ENCODE peak calls at places on chromosome 20, in eight cellular contexts. One of them, this sample, is unnamed.

GRCh38 chr20:10090588-10091166 is 55.9 kb downstream of the ANKEF1 start:
- DNase-seq in mucosa of descending colon: no peak
- DNase-seq in PC-9: peak; percentile 47
- DNase-seq in hepatocyte: peak; percentile 75
- DNase-seq in testis: peak; percentile 70
- DNase-seq in heart left ventricle: peak; percentile 49
- DNase-seq in pancreas: peak; percentile 78
- DNase-seq in fibroblast of lung: peak; percentile 78
- DNase-seq in this sample: peak; percentile 39

GRCh38 chr20:51529758-51530157 is 12.8 kb downstream of the NFATC2 start:
- DNase-seq in mucosa of descending colon: no peak
- DNase-seq in PC-9: no peak
- DNase-seq in hepatocyte: no peak
- DNase-seq in testis: peak; percentile 41
- DNase-seq in heart left ventricle: no peak
- DNase-seq in pancreas: no peak
- DNase-seq in fibroblast of lung: peak; percentile 48
- DNase-seq in this sample: no peak

GRCh38 chr20:366042-366718 is 14.4 kb upstream of the TRIB3 start:
- DNase-seq in mucosa of descending colon: no peak
- DNase-seq in PC-9: peak; percentile 88
- DNase-seq in hepatocyte: no peak
- DNase-seq in testis: no peak
- DNase-seq in heart left ventricle: no peak
- DNase-seq in pancreas: no peak
- DNase-seq in fibroblast of lung: no peak
- DNase-seq in this sample: no peak

GRCh38 chr20:4691753-4692152 is 30.0 kb upstream of the PRND start:
- DNase-seq in mucosa of descending colon: no peak
- DNase-seq in PC-9: no peak
- DNase-seq in hepatocyte: no peak
- DNase-seq in testis: no peak
- DNase-seq in heart left ventricle: no peak
- DNase-seq in pancreas: no peak
- DNase-seq in fibroblast of lung: no peak
- DNase-seq in this sample: no peak

GRCh38 chr20:25695532-25696383 is 895 bp downstream of the ZNF337 start:
- DNase-seq in mucosa of descending colon: no peak
- DNase-seq in PC-9: no peak
- DNase-seq in hepatocyte: peak; percentile 14
- DNase-seq in testis: no peak
- DNase-seq in heart left ventricle: peak; percentile 40
- DNase-seq in pancreas: no peak
- DNase-seq in fibroblast of lung: peak; percentile 18
- DNase-seq in this sample: no peak

GRCh38 chr20:25539742-25540201 is 45.6 kb downstream of the NINL start:
- DNase-seq in mucosa of descending colon: no peak
- DNase-seq in PC-9: no peak
- DNase-seq in hepatocyte: no peak
- DNase-seq in testis: no peak
- DNase-seq in heart left ventricle: no peak
- DNase-seq in pancreas: no peak
- DNase-seq in fibroblast of lung: peak; percentile 69
- DNase-seq in this sample: no peak

GRCh38 chr20:38129248-38129865 is 35.7 kb downstream of the TGM2 start:
- DNase-seq in mucosa of descending colon: no peak
- DNase-seq in PC-9: no peak
- DNase-seq in hepatocyte: no peak
- DNase-seq in testis: no peak
- DNase-seq in heart left ventricle: no peak
- DNase-seq in pancreas: no peak
- DNase-seq in fibroblast of lung: no peak
- DNase-seq in this sample: no peak

GRCh38 chr20:10647471-10647870 is 26.3 kb downstream of the JAG1 start:
- DNase-seq in mucosa of descending colon: no peak
- DNase-seq in PC-9: no peak
- DNase-seq in hepatocyte: peak; percentile 53
- DNase-seq in testis: no peak
- DNase-seq in heart left ventricle: no peak
- DNase-seq in pancreas: no peak
- DNase-seq in fibroblast of lung: no peak
- DNase-seq in this sample: no peak

GRCh38 chr20:57431539-57431835 is 40.3 kb downstream of the RBM38 start:
- DNase-seq in mucosa of descending colon: peak; percentile 22
- DNase-seq in PC-9: no peak
- DNase-seq in hepatocyte: no peak
- DNase-seq in testis: no peak
- DNase-seq in heart left ventricle: no peak
- DNase-seq in pancreas: no peak
- DNase-seq in fibroblast of lung: no peak
- DNase-seq in this sample: peak; percentile 30

GRCh38 chr20:13288357-13288756 is 67.3 kb downstream of the ISM1 start:
- DNase-seq in mucosa of descending colon: no peak
- DNase-seq in PC-9: no peak
- DNase-seq in hepatocyte: no peak
- DNase-seq in testis: no peak
- DNase-seq in heart left ventricle: no peak
- DNase-seq in pancreas: no peak
- DNase-seq in fibroblast of lung: no peak
- DNase-seq in this sample: no peak
- TF ChIP-seq CTCF in mucosa of descending colon: no peak
- TF ChIP-seq CTCF in PC-9: no peak
- TF ChIP-seq CTCF in hepatocyte: no peak
- TF ChIP-seq CTCF in testis: no peak
- TF ChIP-seq CTCF in heart left ventricle: no peak
- TF ChIP-seq CTCF in pancreas: no peak
- TF ChIP-seq CTCF in fibroblast of lung: no peak
- TF ChIP-seq CTCF in this sample: no peak

GRCh38 chr20:62408640-62409039 is 1.6 kb upstream of the CABLES2 start:
- DNase-seq in mucosa of descending colon: no peak
- DNase-seq in PC-9: no peak
- DNase-seq in hepatocyte: no peak
- DNase-seq in testis: no peak
- DNase-seq in heart left ventricle: no peak
- DNase-seq in pancreas: no peak
- DNase-seq in fibroblast of lung: no peak
- DNase-seq in this sample: no peak

GRCh38 chr20:62410742-62411478 is 3.8 kb upstream of the CABLES2 start:
- DNase-seq in mucosa of descending colon: no peak
- DNase-seq in PC-9: no peak
- DNase-seq in hepatocyte: no peak
- DNase-seq in testis: no peak
- DNase-seq in heart left ventricle: no peak
- DNase-seq in pancreas: no peak
- DNase-seq in fibroblast of lung: no peak
- DNase-seq in this sample: no peak

GRCh38 chr20:62408055-62408454 is 970 bp upstream of the CABLES2 start:
- DNase-seq in mucosa of descending colon: no peak
- DNase-seq in PC-9: no peak
- DNase-seq in hepatocyte: no peak
- DNase-seq in testis: no peak
- DNase-seq in heart left ventricle: no peak
- DNase-seq in pancreas: no peak
- DNase-seq in fibroblast of lung: no peak
- DNase-seq in this sample: no peak

GRCh38 chr20:62409935-62410741 is 3.1 kb upstream of the CABLES2 start:
- DNase-seq in mucosa of descending colon: peak; percentile 84
- DNase-seq in PC-9: no peak
- DNase-seq in hepatocyte: peak; percentile 74
- DNase-seq in testis: peak; percentile 93
- DNase-seq in heart left ventricle: peak; percentile 69
- DNase-seq in pancreas: peak; percentile 78
- DNase-seq in fibroblast of lung: peak; percentile 9
- DNase-seq in this sample: peak; percentile 47

DNA sequence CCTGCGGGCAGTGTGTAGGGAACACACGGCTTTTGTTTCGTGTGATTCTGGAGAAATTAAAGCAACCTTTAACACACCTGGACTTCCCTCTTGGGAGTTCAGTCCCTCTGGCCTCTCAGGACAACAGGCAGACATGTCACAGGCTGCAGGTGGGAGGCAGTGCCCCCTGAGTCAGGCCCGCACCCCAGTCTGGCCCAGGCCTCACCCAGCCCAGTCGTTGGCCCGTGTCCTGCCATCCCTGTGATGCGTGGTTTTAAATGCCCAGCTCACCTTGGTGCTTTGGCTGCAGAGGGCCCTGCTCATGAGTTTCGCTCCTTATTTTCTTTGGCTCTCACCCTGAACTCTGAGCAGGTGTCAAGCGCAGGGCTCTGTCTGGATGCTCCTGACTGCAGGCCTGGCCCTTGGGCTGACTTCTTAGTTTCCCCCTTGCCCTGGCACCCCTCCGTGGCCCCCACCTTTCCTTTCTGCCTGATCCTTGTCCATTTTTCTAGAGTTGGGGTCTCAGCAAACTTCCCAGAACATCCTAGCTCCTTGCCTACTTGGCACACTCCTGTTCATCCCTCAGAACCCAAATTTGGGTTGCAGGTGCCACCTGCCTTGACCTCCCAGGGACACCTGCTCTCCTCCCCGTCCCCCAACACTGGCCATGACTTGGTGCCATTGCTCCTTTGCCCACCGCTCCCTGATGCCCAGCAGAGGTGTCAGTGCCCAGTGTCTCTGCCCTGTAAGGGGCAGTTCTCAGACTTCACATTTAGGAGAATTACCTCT is 2.2 kb upstream of the CABLES2 start:
- DNase-seq in mucosa of descending colon: no peak
- DNase-seq in PC-9: no peak
- DNase-seq in hepatocyte: no peak
- DNase-seq in testis: no peak
- DNase-seq in heart left ventricle: no peak
- DNase-seq in pancreas: no peak
- DNase-seq in fibroblast of lung: no peak
- DNase-seq in this sample: no peak
- H3K4me1 ChIP-seq in mucosa of descending colon: peaks cover 52% of the 10 kb centered on the region
- H3K4me1 ChIP-seq in PC-9: peaks cover 18% of the 10 kb centered on the region
- H3K4me1 ChIP-seq in hepatocyte: peaks cover 39% of the 10 kb centered on the region
- H3K4me1 ChIP-seq in testis: peaks cover 31% of the 10 kb centered on the region
- H3K4me1 ChIP-seq in heart left ventricle: peaks cover 23% of the 10 kb centered on the region
- H3K4me1 ChIP-seq in pancreas: peaks cover 19% of the 10 kb centered on the region
- H3K4me1 ChIP-seq in fibroblast of lung: peaks cover 11% of the 10 kb centered on the region
- H3K4me1 ChIP-seq in this sample: peaks cover 26% of the 10 kb centered on the region

GRCh38 chr20:49288784-49289696 is 11.2 kb upstream of the ZNFX1 start:
- DNase-seq in mucosa of descending colon: no peak
- DNase-seq in PC-9: peak; percentile 80
- DNase-seq in hepatocyte: peak; percentile 48
- DNase-seq in testis: no peak
- DNase-seq in heart left ventricle: no peak
- DNase-seq in pancreas: no peak
- DNase-seq in fibroblast of lung: no peak
- DNase-seq in this sample: no peak
- TF ChIP-seq CTCF in mucosa of descending colon: no peak
- TF ChIP-seq CTCF in PC-9: no peak
- TF ChIP-seq CTCF in hepatocyte: no peak
- TF ChIP-seq CTCF in testis: no peak
- TF ChIP-seq CTCF in heart left ventricle: no peak
- TF ChIP-seq CTCF in pancreas: no peak
- TF ChIP-seq CTCF in fibroblast of lung: no peak
- TF ChIP-seq CTCF in this sample: no peak

GRCh38 chr20:44069203-44069931 is 117.6 kb downstream of the JPH2 start:
- DNase-seq in mucosa of descending colon: no peak
- DNase-seq in PC-9: no peak
- DNase-seq in hepatocyte: no peak
- DNase-seq in testis: no peak
- DNase-seq in heart left ventricle: no peak
- DNase-seq in pancreas: no peak
- DNase-seq in fibroblast of lung: peak; percentile 18
- DNase-seq in this sample: no peak
- H3K4me1 ChIP-seq in mucosa of descending colon: no peaks in the 10 kb centered on the region
- H3K4me1 ChIP-seq in PC-9: peaks cover 5% of the 10 kb centered on the region
- H3K4me1 ChIP-seq in hepatocyte: no peaks in the 10 kb centered on the region
- H3K4me1 ChIP-seq in testis: no peaks in the 10 kb centered on the region
- H3K4me1 ChIP-seq in heart left ventricle: peaks cover 4% of the 10 kb centered on the region
- H3K4me1 ChIP-seq in pancreas: no peaks in the 10 kb centered on the region
- H3K4me1 ChIP-seq in fibroblast of lung: peaks cover 1% of the 10 kb centered on the region
- H3K4me1 ChIP-seq in this sample: peaks cover 3% of the 10 kb centered on the region

DNA sequence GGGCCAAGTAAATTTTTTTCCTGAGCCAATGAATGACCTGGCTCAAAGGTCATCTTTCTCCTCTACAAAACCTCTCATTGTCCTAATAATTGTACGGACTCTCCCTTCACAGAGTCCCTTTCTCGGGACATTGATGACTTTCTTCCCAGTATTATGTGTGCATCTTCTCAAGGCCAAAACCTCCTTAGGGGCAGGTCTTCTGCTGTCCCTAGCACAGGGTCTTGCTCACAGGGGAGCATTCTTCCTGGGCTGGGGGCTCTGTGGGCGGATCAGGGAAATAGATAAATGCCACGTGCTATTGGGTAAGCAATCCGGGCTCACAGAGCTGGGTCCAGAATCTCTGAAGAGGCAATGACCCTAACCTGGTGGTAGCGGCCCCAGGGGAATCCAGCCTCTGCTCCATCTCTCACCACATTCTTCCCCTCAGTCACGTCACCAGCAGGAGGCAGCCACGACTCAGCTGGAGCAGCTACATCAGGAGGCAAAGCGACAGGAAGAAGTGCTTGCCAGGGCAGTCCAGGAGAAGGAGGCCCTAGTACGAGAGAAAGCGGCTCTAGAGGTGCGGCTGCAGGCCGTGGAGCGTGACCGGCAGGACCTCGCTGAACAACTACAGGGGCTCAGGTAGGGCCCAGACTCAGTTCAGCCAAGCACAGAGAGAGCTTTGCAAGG is 23.5 kb downstream of the CEP250 start:
- DNase-seq in mucosa of descending colon: no peak
- DNase-seq in PC-9: no peak
- DNase-seq in hepatocyte: no peak
- DNase-seq in testis: no peak
- DNase-seq in heart left ventricle: no peak
- DNase-seq in pancreas: no peak
- DNase-seq in fibroblast of lung: no peak
- DNase-seq in this sample: no peak
- TF ChIP-seq CTCF in mucosa of descending colon: no peak
- TF ChIP-seq CTCF in PC-9: no peak
- TF ChIP-seq CTCF in hepatocyte: no peak
- TF ChIP-seq CTCF in testis: no peak
- TF ChIP-seq CTCF in heart left ventricle: no peak
- TF ChIP-seq CTCF in pancreas: no peak
- TF ChIP-seq CTCF in fibroblast of lung: peak; percentile 4
- TF ChIP-seq CTCF in this sample: no peak

GRCh38 chr20:63733579-63734081 is 2.8 kb upstream of the LIME1 start:
- DNase-seq in mucosa of descending colon: peak; percentile 47
- DNase-seq in PC-9: peak; percentile 26
- DNase-seq in hepatocyte: no peak
- DNase-seq in testis: no peak
- DNase-seq in heart left ventricle: no peak
- DNase-seq in pancreas: no peak
- DNase-seq in fibroblast of lung: no peak
- DNase-seq in this sample: no peak
- H3K4me1 ChIP-seq in mucosa of descending colon: peaks cover 32% of the 10 kb centered on the region
- H3K4me1 ChIP-seq in PC-9: no peaks in the 10 kb centered on the region
- H3K4me1 ChIP-seq in hepatocyte: peaks cover 14% of the 10 kb centered on the region
- H3K4me1 ChIP-seq in testis: peaks cover 10% of the 10 kb centered on the region
- H3K4me1 ChIP-seq in heart left ventricle: peaks cover 8% of the 10 kb centered on the region
- H3K4me1 ChIP-seq in pancreas: peaks cover 7% of the 10 kb centered on the region
- H3K4me1 ChIP-seq in fibroblast of lung: no peaks in the 10 kb centered on the region
- H3K4me1 ChIP-seq in this sample: peaks cover 6% of the 10 kb centered on the region

GRCh38 chr20:59385461-59385860 is 85.0 kb downstream of the EDN3 start:
- DNase-seq in mucosa of descending colon: no peak
- DNase-seq in PC-9: no peak
- DNase-seq in hepatocyte: no peak
- DNase-seq in testis: no peak
- DNase-seq in heart left ventricle: no peak
- DNase-seq in pancreas: no peak
- DNase-seq in fibroblast of lung: no peak
- DNase-seq in this sample: no peak
- TF ChIP-seq CTCF in mucosa of descending colon: no peak
- TF ChIP-seq CTCF in PC-9: no peak
- TF ChIP-seq CTCF in hepatocyte: no peak
- TF ChIP-seq CTCF in testis: no peak
- TF ChIP-seq CTCF in heart left ventricle: no peak
- TF ChIP-seq CTCF in pancreas: no peak
- TF ChIP-seq CTCF in fibroblast of lung: no peak
- TF ChIP-seq CTCF in this sample: no peak

This sample was measured in psoas muscle.